ENCODE peak calls at places on chromosomes 3 and 15, in six cellular contexts. H is AG10803; M is CD4-positive, alpha-beta T cell; E is RWPE1; Y is right lobe of liver; A is lung. R is an unnamed sample.

GRCh38 chr15:31550211-31550848 is 223.7 kb downstream of the KLF13 start:
- DNase-seq in H (no peak), M (no peak), E (no peak), Y (no peak), A (no peak), R (no peak)

GRCh38 chr3:124429129-124429815 is 301.0 kb upstream of the UMPS start:
- DNase-seq in H (peak; percentile 58), M (no peak), E (peak; percentile 82), Y (no peak), A (no peak), R (peak; percentile 14)

GRCh38 chr3:169548194-169548593 is 115.3 kb downstream of the MECOM start:
- DNase-seq in H (no peak), M (no peak), E (no peak), Y (no peak), A (no peak), R (no peak)

GRCh38 chr3:185647134-185647879 is 61.2 kb downstream of the SENP2 start:
- DNase-seq in H (no peak), M (no peak), E (no peak), Y (no peak), A (no peak), R (no peak)

GRCh38 chr3:106635271-106635670 is 742.0 kb upstream of the CCDC54 start:
- DNase-seq in H (peak; percentile 97), M (no peak), E (no peak), Y (no peak), A (no peak), R (no peak)

GRCh38 chr15:70030851-70031645 is 66.7 kb downstream of the TLE3 start:
- DNase-seq in H (no peak), M (no peak), E (no peak), Y (no peak), A (no peak), R (no peak)

GRCh38 chr3:60919296-60919695 is 332.0 kb downstream of the FHIT start:
- DNase-seq in H (no peak), M (no peak), E (no peak), Y (no peak), A (no peak), R (no peak)

GRCh38 chr3:112349557-112349956 is 16.6 kb downstream of the CD200 start:
- DNase-seq in H (no peak), M (no peak), E (no peak), Y (no peak), A (no peak), R (no peak)

GRCh38 chr3:140493271-140493670 is 184.6 kb upstream of the TRIM42 start:
- DNase-seq in H (no peak), M (no peak), E (no peak), Y (no peak), A (no peak), R (no peak)

GRCh38 chr3:55484191-55484644 is 2.9 kb downstream of the WNT5A start:
- DNase-seq in H (no peak), M (no peak), E (no peak), Y (no peak), A (no peak), R (no peak)

GRCh38 chr3:55484741-55485207 is 2.3 kb downstream of the WNT5A start:
- DNase-seq in H (no peak), M (no peak), E (no peak), Y (no peak), A (no peak), R (no peak)

GRCh38 chr3:55482496-55483195 is 4.5 kb downstream of the WNT5A start:
- DNase-seq in H (peak; percentile 64), M (no peak), E (no peak), Y (no peak), A (no peak), R (no peak)

GRCh38 chr3:55481918-55482495 is 5.1 kb downstream of the WNT5A start:
- DNase-seq in H (peak; percentile 78), M (no peak), E (no peak), Y (no peak), A (no peak), R (no peak)

DNA sequence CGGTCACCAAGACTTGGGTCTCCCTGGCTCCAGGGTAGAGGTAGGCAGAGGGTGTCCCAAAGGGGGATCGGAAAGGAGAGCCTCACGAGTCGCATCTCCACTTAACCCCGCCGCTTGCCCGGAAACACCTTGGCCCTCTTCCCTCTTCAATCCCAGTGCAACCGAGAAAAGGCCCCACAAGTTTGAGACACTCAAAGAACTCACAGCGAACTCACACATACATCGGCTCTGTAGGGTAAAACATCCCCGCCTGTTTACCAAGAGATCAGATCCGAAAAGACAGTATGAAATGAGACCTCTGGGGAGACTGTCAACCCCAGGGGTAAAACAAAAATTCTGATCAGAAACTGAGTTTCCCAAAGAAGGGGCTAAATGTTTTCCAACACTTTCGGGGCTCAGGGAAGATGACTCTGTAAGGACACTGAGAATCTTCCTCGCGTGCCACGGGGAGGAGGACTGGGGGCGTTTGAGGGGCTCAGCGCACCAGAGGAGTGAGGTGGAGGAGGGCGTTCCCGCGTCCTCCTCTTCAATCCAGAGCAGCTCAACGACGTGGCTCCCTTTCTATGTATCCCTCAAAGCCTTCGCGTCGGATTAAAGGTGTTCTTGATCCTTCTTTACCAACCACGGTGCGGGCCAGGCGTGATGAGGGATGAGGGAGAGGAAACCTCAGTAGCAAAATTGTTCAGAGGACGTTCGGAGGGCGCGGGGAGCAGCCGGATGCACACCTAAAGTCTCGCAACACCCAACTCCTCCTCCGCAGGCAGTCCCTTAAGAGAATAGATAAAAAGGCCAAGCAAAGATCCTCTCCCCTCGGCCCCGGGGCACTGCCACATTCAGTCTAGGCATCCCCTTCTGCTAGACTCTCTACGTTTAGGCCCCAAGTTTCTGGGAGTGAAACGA is 3.7 kb downstream of the WNT5A start:
- DNase-seq in H (no peak), M (no peak), E (no peak), Y (no peak), A (no peak), R (no peak)
- TF ChIP-seq CTCF in H (no peak), M (no peak), E (no peak), Y (no peak), A (no peak), R (no peak)

GRCh38 chr15:56099311-56099710 is 105.9 kb upstream of the NEDD4 start:
- DNase-seq in H (no peak), M (no peak), E (no peak), Y (no peak), A (no peak), R (no peak)
- TF ChIP-seq CTCF in H (no peak), M (no peak), E (no peak), Y (no peak), A (no peak), R (no peak)

GRCh38 chr15:80836223-80836622 is 57.1 kb downstream of the CEMIP start:
- DNase-seq in H (no peak), M (no peak), E (no peak), Y (no peak), A (no peak), R (no peak)

GRCh38 chr15:80834402-80834801 is 55.2 kb downstream of the CEMIP start:
- DNase-seq in H (no peak), M (no peak), E (no peak), Y (no peak), A (no peak), R (no peak)

GRCh38 chr15:80836991-80837390 is 57.8 kb downstream of the CEMIP start:
- DNase-seq in H (no peak), M (no peak), E (no peak), Y (no peak), A (no peak), R (no peak)

GRCh38 chr15:80834906-80835305 is 55.7 kb downstream of the CEMIP start:
- DNase-seq in H (peak; percentile 77), M (no peak), E (no peak), Y (no peak), A (no peak), R (no peak)

DNA sequence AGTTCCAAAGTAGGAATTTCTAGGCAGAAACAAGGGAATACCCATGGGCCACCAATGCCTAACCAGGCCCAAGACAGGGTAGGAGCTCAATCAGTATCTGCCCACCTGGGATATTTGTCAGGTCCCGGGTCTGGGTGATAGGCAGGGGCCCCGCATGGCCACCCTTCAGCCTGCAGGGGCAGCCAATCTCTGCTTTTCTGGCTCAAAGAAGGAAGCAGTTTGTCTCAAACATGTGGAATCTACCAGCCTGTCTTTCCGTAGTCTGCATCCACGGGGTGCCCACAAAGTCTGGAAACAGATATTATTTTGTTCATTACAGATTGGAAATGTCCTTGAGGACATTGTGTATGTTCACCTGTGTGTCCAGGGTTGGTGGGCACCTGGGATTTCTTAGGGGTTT is 56.2 kb downstream of the CEMIP start:
- DNase-seq in H (no peak), M (no peak), E (peak; percentile 17), Y (no peak), A (no peak), R (peak; percentile 46)
- TF ChIP-seq CTCF in H (peak; percentile 21), M (no peak), E (no peak), Y (no peak), A (no peak), R (no peak)

GRCh38 chr3:31546152-31546551 is 13.4 kb downstream of the STT3B start:
- DNase-seq in H (peak; percentile 45), M (no peak), E (no peak), Y (no peak), A (no peak), R (no peak)

GRCh38 chr3:31552103-31552502 is 19.4 kb downstream of the STT3B start:
- DNase-seq in H (no peak), M (no peak), E (no peak), Y (no peak), A (no peak), R (no peak)

GRCh38 chr3:31553258-31553657 is 20.5 kb downstream of the STT3B start:
- DNase-seq in H (no peak), M (no peak), E (no peak), Y (no peak), A (no peak), R (no peak)

GRCh38 chr3:31546725-31547124 is 14.0 kb downstream of the STT3B start:
- DNase-seq in H (no peak), M (no peak), E (no peak), Y (no peak), A (no peak), R (no peak)

DNA sequence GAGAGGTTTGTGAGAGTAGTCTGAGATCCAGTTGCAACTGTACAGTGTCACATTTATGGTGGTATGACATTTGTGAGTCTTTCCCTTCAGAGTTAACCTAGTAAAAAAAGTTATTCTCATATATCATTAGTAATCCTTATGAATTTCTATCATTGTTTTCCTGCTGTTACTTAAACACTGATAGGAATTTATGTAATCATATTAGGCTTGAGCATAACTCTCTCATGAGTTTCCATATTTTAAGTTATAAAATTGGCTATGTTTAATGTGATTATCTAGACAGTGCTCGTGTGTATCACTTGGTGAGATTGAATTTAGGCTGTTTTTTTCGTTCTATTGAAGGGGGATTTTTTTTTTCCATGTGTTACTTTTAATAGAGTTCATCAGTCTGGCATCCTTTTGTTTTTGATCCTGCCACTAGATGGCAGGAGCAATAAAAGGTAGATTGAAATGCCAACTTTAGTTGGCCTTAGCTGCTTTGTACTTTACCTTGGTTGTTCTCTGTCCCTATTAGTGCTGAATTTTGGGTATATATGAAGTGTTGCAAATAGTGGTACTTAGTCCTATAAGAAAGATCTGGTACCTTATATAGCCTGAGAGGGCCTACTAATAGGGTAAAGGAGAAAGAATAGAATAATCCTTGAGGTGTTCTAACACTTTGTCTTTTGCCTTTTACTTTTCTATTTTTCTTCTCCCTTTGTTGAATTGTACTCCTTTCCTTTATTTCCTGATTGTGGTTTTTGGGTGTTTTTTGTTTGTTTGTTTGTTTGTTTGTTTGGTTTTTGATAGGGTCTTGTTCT is 17.9 kb downstream of the STT3B start:
- DNase-seq in H (peak; percentile 26), M (no peak), E (no peak), Y (no peak), A (no peak), R (peak; percentile 21)
- TF ChIP-seq CTCF in H (peak; percentile 69), M (peak; percentile 86), E (peak; percentile 82), Y (peak; percentile 68), A (peak; percentile 39), R (no peak)

R was measured in Calu3.